ENCODE peak calls at places on chromosomes 7 and 10, in eight cellular contexts. C is IMR-90; W is stimulated activated CD8-positive, alpha-beta memory T cell treated with anti-CD3 and anti-CD28 coated beads, Interleukin-15, amount 100 ng/mL, for 1 hour; X is AG10803; D is SK-N-DZ; Y is endodermal cell; V is DMS 273 treated with DMSO at 0.1 percent for 48 hours; M is CD8-positive, alpha-beta T cell. B is an unnamed sample.

GRCh38 chr10:68233045-68233444 is 1.1 kb upstream of the ATOH7 start:
- DNase-seq in C (no peak), W (no peak), X (no peak), D (no peak), Y (no peak), V (no peak), M (no peak), B (no peak)

GRCh38 chr7:136058561-136058960 is 81.4 kb upstream of the MTPN start:
- DNase-seq in C (no peak), W (no peak), X (peak; percentile 13), D (peak; percentile 22), Y (no peak), V (no peak), M (no peak), B (no peak)

GRCh38 chr7:157519798-157520244 is 183.0 kb downstream of the DNAJB6 start:
- DNase-seq in C (no peak), W (no peak), X (no peak), D (peak; percentile 47), Y (peak; percentile 39), V (no peak), M (no peak), B (no peak)

GRCh38 chr7:81721428-81721827 is 48.4 kb downstream of the HGF start:
- DNase-seq in C (no peak), W (no peak), X (peak; percentile 5), D (no peak), Y (no peak), V (no peak), M (no peak), B (no peak)

GRCh38 chr7:139675127-139676110 is 102.4 kb downstream of the HIPK2 start:
- DNase-seq in C (peak; percentile 38), W (no peak), X (no peak), D (no peak), Y (no peak), V (peak; percentile 49), M (no peak), B (no peak)

GRCh38 chr10:132707121-132707775 is 78.7 kb downstream of the NKX6-2 start:
- DNase-seq in C (no peak), W (no peak), X (no peak), D (no peak), Y (no peak), V (no peak), M (no peak), B (no peak)

GRCh38 chr7:33874943-33875342 is 30.4 kb upstream of the BMPER start:
- DNase-seq in C (peak; percentile 68), W (no peak), X (peak; percentile 99), D (no peak), Y (no peak), V (no peak), M (no peak), B (no peak)

GRCh38 chr10:7512487-7512886 is 101.7 kb upstream of the SFMBT2 start:
- DNase-seq in C (no peak), W (no peak), X (no peak), D (no peak), Y (peak; percentile 66), V (no peak), M (no peak), B (peak; percentile 50)

GRCh38 chr7:10860516-10860915 is 113.2 kb upstream of the PHF14 start:
- DNase-seq in C (no peak), W (no peak), X (no peak), D (no peak), Y (peak; percentile 73), V (no peak), M (no peak), B (peak; percentile 42)

GRCh38 chr10:64071218-64071617 is 550.0 kb downstream of the REEP3 start:
- DNase-seq in C (no peak), W (no peak), X (peak; percentile 38), D (no peak), Y (no peak), V (no peak), M (no peak), B (no peak)

GRCh38 chr7:112009081-112009480 is 197.1 kb downstream of the DOCK4 start:
- DNase-seq in C (peak; percentile 83), W (no peak), X (peak; percentile 44), D (no peak), Y (no peak), V (no peak), M (no peak), B (no peak)

GRCh38 chr7:126689037-126689436 is 563.7 kb downstream of the GRM8 start:
- DNase-seq in C (no peak), W (no peak), X (peak; percentile 15), D (peak; percentile 49), Y (peak; percentile 62), V (no peak), M (no peak), B (peak; percentile 34)

B was measured in GM23338.